ENCODE peak calls at places on chromosomes 1 and 21, in ten cellular contexts. W is CD4-positive, alpha-beta T cell; P is cardiac muscle cell; X is transverse colon; R is naive thymus-derived CD4-positive, alpha-beta T cell; N is adipocyte; S is spleen; Z is ovary; T is hepatocyte; L is CD4-positive, CD25-positive, alpha-beta regulatory T cell. D is an unnamed sample. For H3K9me3, the result is how much of the 10 kb centered on the place peaks cover.

GRCh38 chr21:42833439-42833815 is 45.9 kb downstream of the WDR4 start:
- DNase-seq in W (peak), P (no peak), X (peak), R (peak), N (no peak), S (peak), Z (no peak), T (peak), L (peak), D (no peak)

GRCh38 chr1:48019714-48020315 is 22.6 kb upstream of the TRABD2B start:
- DNase-seq in W (no peak), P (peak), X (no peak), R (no peak), N (peak), S (no peak), Z (no peak), T (no peak), L (no peak), D (no peak)

GRCh38 chr1:44108241-44108640 is 10.4 kb upstream of the KLF17 start:
- DNase-seq in W (no peak), P (peak), X (no peak), R (no peak), N (peak), S (no peak), Z (no peak), T (no peak), L (no peak), D (no peak)

GRCh38 chr1:76109404-76109803 is 34.9 kb downstream of the ST6GALNAC3 start:
- DNase-seq in W (no peak), P (no peak), X (no peak), R (no peak), N (no peak), S (no peak), Z (no peak), T (no peak), L (no peak), D (no peak)

GRCh38 chr1:24724345-24725208 is 20.7 kb upstream of the CLIC4 start:
- DNase-seq in W (no peak), P (peak), X (no peak), R (no peak), N (peak), S (no peak), Z (peak), T (peak), L (no peak), D (no peak)

GRCh38 chr1:154832384-154832783 is 37.7 kb downstream of the KCNN3 start:
- DNase-seq in W (no peak), P (no peak), X (no peak), R (no peak), N (no peak), S (no peak), Z (no peak), T (no peak), L (no peak), D (no peak)

GRCh38 chr1:20028726-20029125 is 41.3 kb upstream of the PLA2G5 start:
- DNase-seq in W (no peak), P (no peak), X (no peak), R (no peak), N (no peak), S (no peak), Z (peak), T (no peak), L (no peak), D (no peak)

GRCh38 chr1:222124602-222125001 is 382.7 kb upstream of the DUSP10 start:
- DNase-seq in W (no peak), P (no peak), X (no peak), R (no peak), N (no peak), S (no peak), Z (no peak), T (no peak), L (no peak), D (no peak)

GRCh38 chr21:38352536-38353219 is 95.9 kb downstream of the KCNJ15 start:
- DNase-seq in W (peak), P (peak), X (peak), R (peak), N (peak), S (no peak), Z (peak), T (peak), L (no peak), D (no peak)

GRCh38 chr1:88457197-88457596 is 226.9 kb upstream of the PKN2 start:
- DNase-seq in W (no peak), P (no peak), X (no peak), R (no peak), N (no peak), S (no peak), Z (no peak), T (no peak), L (no peak), D (no peak)

GRCh38 chr1:11653101-11653601 is 1.1 kb downstream of the FBXO2 start:
- DNase-seq in W (no peak), P (no peak), X (no peak), R (no peak), N (no peak), S (peak), Z (no peak), T (peak), L (no peak), D (no peak)

GRCh38 chr1:876428-876827 is 47.3 kb upstream of the SAMD11 start:
- DNase-seq in W (no peak), P (no peak), X (no peak), R (no peak), N (no peak), S (no peak), Z (no peak), T (no peak), L (no peak), D (no peak)

GRCh38 chr1:83844546-83844945 is 154.4 kb downstream of the TTLL7 start:
- DNase-seq in W (no peak), P (no peak), X (no peak), R (no peak), N (no peak), S (no peak), Z (no peak), T (no peak), L (no peak), D (no peak)
- H3K9me3 ChIP-seq in W (under half), P (under half), X (under half), R (under half), N (under half), S (under half), Z (under half), T (under half), L (under half), D (under half)

GRCh38 chr21:10639123-10639522 is 117.7 kb downstream of the TPTE start:
- DNase-seq in W (no peak), P (no peak), X (no peak), R (no peak), N (no peak), S (no peak), Z (no peak), T (no peak), L (no peak), D (no peak)
- H3K9me3 ChIP-seq in W (under half), P (under half), X (half or more), R (under half), N (under half), S (under half), Z (under half), T (under half), L (under half), D (under half)

DNA sequence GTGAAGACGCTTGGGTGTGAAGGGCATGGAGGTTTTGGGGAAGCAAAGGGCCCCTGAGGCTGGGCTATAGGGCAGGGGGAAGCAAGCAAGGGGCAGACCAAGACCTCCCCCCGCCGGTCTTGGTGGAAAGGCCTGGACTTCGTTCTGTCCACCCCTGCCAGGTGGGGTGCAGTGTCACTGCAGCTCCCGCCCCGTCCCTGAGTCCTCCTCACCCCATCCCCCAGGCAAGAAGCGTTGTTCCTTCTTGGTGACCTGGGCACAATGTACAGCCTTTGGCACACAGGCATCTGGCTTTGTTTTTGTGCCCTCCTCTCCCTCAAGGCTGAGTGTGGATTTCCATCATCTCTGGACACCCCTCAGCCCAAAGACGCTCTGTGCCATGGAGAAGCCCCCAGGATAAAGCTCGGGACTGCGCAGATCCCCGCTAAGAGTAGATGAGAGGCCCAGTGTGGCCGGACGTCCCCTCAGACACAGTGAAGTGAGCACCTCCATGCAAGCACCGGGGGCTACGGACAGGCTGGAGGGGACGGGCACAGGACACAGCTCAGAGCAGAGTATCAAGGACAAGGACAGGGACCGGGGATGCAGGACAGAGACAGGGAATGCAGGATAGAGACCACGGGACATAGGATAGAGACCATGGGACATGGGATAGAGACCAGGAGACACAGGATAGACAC is 89.4 kb upstream of the ACTRT2 start:
- DNase-seq in W (no peak), P (no peak), X (no peak), R (no peak), N (no peak), S (no peak), Z (no peak), T (no peak), L (no peak), D (no peak)
- H3K9me3 ChIP-seq in W (under half), P (under half), X (under half), R (under half), N (under half), S (under half), Z (under half), T (under half), L (under half), D (under half)

GRCh38 chr21:15781986-15782385 is 52.2 kb downstream of the USP25 start:
- DNase-seq in W (no peak), P (no peak), X (no peak), R (no peak), N (no peak), S (peak), Z (no peak), T (no peak), L (no peak), D (no peak)
- H3K9me3 ChIP-seq in W (under half), P (under half), X (under half), R (under half), N (under half), S (under half), Z (under half), T (under half), L (under half), D (under half)

GRCh38 chr1:4072754-4073153 is 172.7 kb upstream of the C1orf174 start:
- DNase-seq in W (no peak), P (no peak), X (no peak), R (no peak), N (no peak), S (peak), Z (no peak), T (no peak), L (no peak), D (no peak)
- H3K9me3 ChIP-seq in W (under half), P (under half), X (under half), R (under half), N (under half), S (under half), Z (under half), T (under half), L (under half), D (under half)

GRCh38 chr21:25925064-25925463 is 190.3 kb downstream of the GABPA start:
- DNase-seq in W (no peak), P (no peak), X (no peak), R (no peak), N (no peak), S (no peak), Z (no peak), T (no peak), L (no peak), D (no peak)
- H3K9me3 ChIP-seq in W (under half), P (under half), X (under half), R (under half), N (under half), S (under half), Z (under half), T (under half), L (under half), D (under half)

GRCh38 chr1:52659356-52659755 is 26.4 kb downstream of the SHISAL2A start:
- DNase-seq in W (no peak), P (no peak), X (no peak), R (no peak), N (no peak), S (no peak), Z (no peak), T (no peak), L (no peak), D (no peak)
- H3K9me3 ChIP-seq in W (under half), P (under half), X (under half), R (under half), N (under half), S (under half), Z (under half), T (under half), L (under half), D (under half)

GRCh38 chr21:41582298-41582840 is 74.4 kb upstream of the TMPRSS2 start:
- DNase-seq in W (no peak), P (no peak), X (no peak), R (no peak), N (no peak), S (no peak), Z (no peak), T (no peak), L (no peak), D (no peak)

GRCh38 chr21:41583274-41583790 is 75.4 kb upstream of the TMPRSS2 start:
- DNase-seq in W (no peak), P (no peak), X (no peak), R (no peak), N (no peak), S (no peak), Z (no peak), T (peak), L (no peak), D (no peak)

GRCh38 chr21:41585199-41585994 is 77.4 kb upstream of the TMPRSS2 start:
- DNase-seq in W (no peak), P (no peak), X (no peak), R (no peak), N (no peak), S (no peak), Z (no peak), T (no peak), L (no peak), D (no peak)

GRCh38 chr21:41582866-41583265 is 74.9 kb upstream of the TMPRSS2 start:
- DNase-seq in W (no peak), P (no peak), X (no peak), R (no peak), N (no peak), S (no peak), Z (no peak), T (no peak), L (no peak), D (no peak)

GRCh38 chr21:41584603-41585176 is 76.7 kb upstream of the TMPRSS2 start:
- DNase-seq in W (no peak), P (no peak), X (no peak), R (no peak), N (no peak), S (no peak), Z (no peak), T (no peak), L (no peak), D (no peak)
- H3K9me3 ChIP-seq in W (under half), P (under half), X (under half), R (under half), N (under half), S (under half), Z (under half), T (under half), L (under half), D (under half)

GRCh38 chr1:4636186-4636585 is 18.2 kb upstream of the AJAP1 start:
- DNase-seq in W (no peak), P (no peak), X (no peak), R (no peak), N (no peak), S (peak), Z (no peak), T (no peak), L (no peak), D (no peak)
- H3K9me3 ChIP-seq in W (under half), P (under half), X (under half), R (under half), N (under half), S (under half), Z (under half), T (under half), L (under half), D (under half)

GRCh38 chr1:39672551-39672947 is 642 bp upstream of the NT5C1A start:
- DNase-seq in W (peak), P (peak), X (no peak), R (peak), N (peak), S (no peak), Z (peak), T (no peak), L (peak), D (peak)
- H3K9me3 ChIP-seq in W (under half), P (under half), X (under half), R (under half), N (under half), S (under half), Z (under half), T (under half), L (under half), D (under half)